ENCODE peak calls at places on chromosomes 3 and 15, in eight cellular contexts. X is GM23248, J is neural progenitor cell, N is endothelial cell of umbilical vein, D is SK-N-SH, S is A549, Q is MM.1S, Y is fibroblast of lung. K is an unnamed sample.
A peak's percentile ranks its signal among the peaks of the same experiment; 100 is the strongest.

GRCh38 chr3:105868450-105868744 is 415 bp downstream of the CBLB start:
- DNase-seq in X (peak; percentile 81), J (peak; percentile 83), N (no peak), D (peak; percentile 76), S (peak; percentile 37), Q (no peak), Y (peak; percentile 46), K (no peak)

GRCh38 chr3:139448104-139448503 is 28.2 kb downstream of the RBP2 start:
- DNase-seq in X (peak; percentile 52), J (no peak), N (no peak), D (no peak), S (no peak), Q (no peak), Y (no peak), K (no peak)

GRCh38 chr3:46824561-46824960 is 38.7 kb downstream of the MYL3 start:
- DNase-seq in X (no peak), J (peak; percentile 57), N (no peak), D (no peak), S (no peak), Q (no peak), Y (no peak), K (no peak)

GRCh38 chr3:131107637-131108433 is 81.2 kb downstream of the NEK11 start:
- DNase-seq in X (peak; percentile 66), J (no peak), N (peak; percentile 6), D (no peak), S (peak; percentile 12), Q (no peak), Y (no peak), K (no peak)

GRCh38 chr3:109337393-109337792 is at the start of gene DPPA4:
- DNase-seq in X (no peak), J (peak; percentile 80), N (no peak), D (no peak), S (no peak), Q (no peak), Y (no peak), K (no peak)

GRCh38 chr3:194497799-194498575 is 11.2 kb upstream of the ATP13A3 start:
- DNase-seq in X (peak; percentile 70), J (no peak), N (no peak), D (no peak), S (no peak), Q (no peak), Y (no peak), K (no peak)

GRCh38 chr15:89836255-89837133 is 21.8 kb upstream of the ANPEP start:
- DNase-seq in X (peak; percentile 96), J (no peak), N (no peak), D (no peak), S (no peak), Q (no peak), Y (peak; percentile 96), K (no peak)

GRCh38 chr3:58051196-58051595 is 43.0 kb downstream of the FLNB start:
- DNase-seq in X (peak; percentile 95), J (no peak), N (no peak), D (no peak), S (peak; percentile 65), Q (no peak), Y (peak; percentile 87), K (no peak)

GRCh38 chr15:70025413-70026296 is 72.1 kb downstream of the TLE3 start:
- DNase-seq in X (peak; percentile 73), J (no peak), N (no peak), D (no peak), S (no peak), Q (no peak), Y (no peak), K (no peak)

GRCh38 chr3:194156095-194156494 is 20.1 kb downstream of the HES1 start:
- DNase-seq in X (no peak), J (no peak), N (no peak), D (no peak), S (no peak), Q (no peak), Y (no peak), K (no peak)

GRCh38 chr15:94162946-94163345 is 68.4 kb upstream of the MCTP2 start:
- DNase-seq in X (no peak), J (no peak), N (no peak), D (no peak), S (no peak), Q (no peak), Y (no peak), K (no peak)

GRCh38 chr3:154241496-154241895 is 82.8 kb downstream of the DHX36 start:
- DNase-seq in X (no peak), J (no peak), N (no peak), D (no peak), S (no peak), Q (no peak), Y (no peak), K (no peak)

GRCh38 chr3:143769663-143770062 is 78.6 kb downstream of the SLC9A9 start:
- DNase-seq in X (peak; percentile 88), J (no peak), N (no peak), D (no peak), S (no peak), Q (no peak), Y (peak; percentile 93), K (no peak)

GRCh38 chr15:75104804-75105557 is 81.6 kb downstream of the PPCDC start:
- DNase-seq in X (peak; percentile 93), J (no peak), N (peak; percentile 97), D (no peak), S (peak; percentile 93), Q (peak; percentile 25), Y (peak; percentile 89), K (peak; percentile 62)

GRCh38 chr3:150826466-150827282 is 63.7 kb upstream of the SIAH2 start:
- DNase-seq in X (no peak), J (no peak), N (no peak), D (no peak), S (no peak), Q (no peak), Y (no peak), K (no peak)

GRCh38 chr15:58629625-58630024 is 119.9 kb downstream of the ADAM10 start:
- DNase-seq in X (no peak), J (no peak), N (no peak), D (no peak), S (no peak), Q (no peak), Y (no peak), K (no peak)

GRCh38 chr3:9198261-9198660 is 51.2 kb downstream of the SRGAP3 start:
- DNase-seq in X (no peak), J (no peak), N (no peak), D (no peak), S (no peak), Q (no peak), Y (no peak), K (no peak)

GRCh38 chr15:62739507-62739906 is 303.0 kb upstream of the TPM1 start:
- DNase-seq in X (peak; percentile 85), J (no peak), N (peak; percentile 14), D (peak; percentile 17), S (peak; percentile 28), Q (no peak), Y (peak; percentile 8), K (no peak)

GRCh38 chr3:177921153-177921552 is 615.1 kb upstream of the KCNMB2 start:
- DNase-seq in X (no peak), J (no peak), N (no peak), D (no peak), S (no peak), Q (no peak), Y (no peak), K (no peak)
- H3K9me3 ChIP-seq in X (no peaks in the 10 kb centered on the region), J (no peaks in the 10 kb centered on the region), N (no peaks in the 10 kb centered on the region), D (peaks cover 6% of the 10 kb centered on the region), S (no peaks in the 10 kb centered on the region), Q (no peaks in the 10 kb centered on the region), Y (no peaks in the 10 kb centered on the region), K (no peaks in the 10 kb centered on the region)

DNA sequence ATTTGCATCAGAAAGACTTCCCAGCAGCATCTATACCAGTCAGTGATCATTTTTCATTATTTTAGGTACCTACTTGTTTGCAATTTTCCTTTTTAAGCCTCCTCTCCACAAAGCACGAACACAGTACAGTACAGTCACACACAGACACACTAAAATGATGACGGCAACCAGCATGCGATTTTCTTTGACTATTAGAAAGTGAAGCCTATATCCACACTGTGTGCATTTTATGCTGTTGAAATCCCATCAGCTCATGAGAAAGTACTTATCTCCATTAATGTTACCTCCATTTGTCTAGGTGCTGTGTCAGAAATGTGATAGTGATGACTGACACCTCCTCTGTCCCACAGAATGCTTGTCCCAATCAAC is 294.7 kb upstream of the MEIS2 start:
- DNase-seq in X (no peak), J (no peak), N (no peak), D (no peak), S (no peak), Q (no peak), Y (no peak), K (no peak)
- H3K4me2 ChIP-seq in X (no peak overlapping the region), J (no peak overlapping the region), N (no peak overlapping the region), D (no peak overlapping the region), S (no peak overlapping the region), Q (peak overlapping the region; percentile 36), Y (no peak overlapping the region), K (no peak overlapping the region)

GRCh38 chr15:47473857-47474256 is 243.4 kb upstream of the SEMA6D start:
- DNase-seq in X (peak; percentile 7), J (no peak), N (peak; percentile 91), D (no peak), S (no peak), Q (no peak), Y (peak; percentile 79), K (no peak)

GRCh38 chr15:47475336-47475735 is 242.0 kb upstream of the SEMA6D start:
- DNase-seq in X (no peak), J (no peak), N (peak; percentile 50), D (no peak), S (no peak), Q (no peak), Y (no peak), K (no peak)

DNA sequence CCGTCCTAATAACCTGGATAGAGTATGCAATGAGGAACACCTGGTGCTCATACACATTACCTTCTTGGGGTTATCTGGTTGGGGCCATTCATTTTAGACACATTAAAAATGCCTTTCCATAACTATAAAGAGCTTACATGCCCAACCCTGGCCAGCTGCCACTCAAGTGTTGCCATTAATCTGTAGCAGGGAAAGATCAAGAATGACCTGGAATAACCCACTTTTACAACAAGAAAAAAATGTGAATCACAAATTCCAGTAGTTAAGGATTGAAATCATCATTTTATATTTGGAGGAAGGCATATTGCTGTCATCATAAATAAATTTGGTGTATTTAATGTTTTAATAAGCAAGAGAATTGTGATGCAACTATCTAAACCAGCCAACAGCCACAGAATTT is 240.1 kb upstream of the SEMA6D start:
- DNase-seq in X (peak; percentile 8), J (no peak), N (no peak), D (no peak), S (no peak), Q (no peak), Y (peak; percentile 49), K (no peak)
- H3K9me3 ChIP-seq in X (no peaks in the 10 kb centered on the region), J (no peaks in the 10 kb centered on the region), N (no peaks in the 10 kb centered on the region), D (no peaks in the 10 kb centered on the region), S (no peaks in the 10 kb centered on the region), Q (no peaks in the 10 kb centered on the region), Y (no peaks in the 10 kb centered on the region), K (no peaks in the 10 kb centered on the region)

DNA sequence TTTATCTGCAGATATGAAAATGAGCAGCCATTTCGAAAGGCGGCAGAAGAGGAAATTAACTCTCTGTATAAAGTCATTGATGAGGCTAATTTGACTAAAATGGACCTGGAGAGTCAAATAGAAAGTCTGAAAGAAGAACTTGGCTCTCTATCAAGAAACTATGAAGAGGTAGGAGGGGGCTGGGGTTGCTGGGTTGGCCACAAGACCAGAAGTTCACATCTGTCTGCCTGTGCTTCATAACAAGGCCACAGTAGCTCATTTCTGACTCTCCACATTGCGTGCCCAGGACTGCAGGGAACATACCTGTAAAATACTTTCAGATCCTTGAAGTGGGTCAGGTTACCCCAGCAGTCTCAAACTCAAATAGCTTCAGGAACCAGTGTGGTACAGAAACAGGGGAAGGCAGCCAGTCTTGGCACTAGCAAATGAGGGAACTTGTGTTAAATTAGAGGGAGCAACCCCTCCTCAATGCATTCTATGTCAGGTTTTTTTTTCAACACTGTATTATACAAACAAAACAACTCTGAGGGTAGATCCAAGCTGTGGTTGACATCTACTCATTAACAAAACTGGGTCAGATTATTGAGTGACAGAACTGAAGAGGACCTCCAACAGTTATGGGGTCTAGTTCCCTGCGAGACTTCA is 48.7 kb downstream of the BFSP2 start:
- DNase-seq in X (no peak), J (no peak), N (no peak), D (no peak), S (no peak), Q (peak; percentile 90), Y (no peak), K (peak; percentile 84)
- H3K4me2 ChIP-seq in X (no peak overlapping the region), J (no peak overlapping the region), N (no peak overlapping the region), D (no peak overlapping the region), S (no peak overlapping the region), Q (peak overlapping the region; percentile 50), Y (no peak overlapping the region), K (peak overlapping the region; percentile 91)

K was measured in OCI-LY7.